ENCODE peak calls at places on chromosomes 2 and 18, in nine cellular contexts. S is BJ, E is glutamatergic neuron, G is uterus, K is H9, V is heart left ventricle, F is cardiac fibroblast, M is H1, T is fibroblast of lung. Q is an unnamed sample.

GRCh38 chr2:46194856-46195255 is 102.4 kb upstream of the EPAS1 start:
- DNase-seq in S (no peak), G (no peak), M (no peak), T (no peak), K (no peak), F (no peak), E (no peak), V (no peak), Q (no peak)

GRCh38 chr2:32960647-32961403 is 14.1 kb downstream of the LTBP1 start:
- DNase-seq in K (no peak), M (no peak), E (no peak), T (no peak), G (no peak), F (no peak), S (no peak), V (no peak), Q (no peak)

GRCh38 chr2:181250691-181251090 is 206.5 kb upstream of the ITGA4 start:
- DNase-seq in M (no peak), E (no peak), T (peak), S (no peak), K (no peak), V (no peak), F (peak), G (no peak), Q (no peak)

GRCh38 chr2:102103284-102103683 is 39.3 kb upstream of the IL1R1 start:
- DNase-seq in E (no peak), M (no peak), G (no peak), F (no peak), K (peak), T (no peak), S (no peak), V (no peak), Q (no peak)

GRCh38 chr2:168913171-168913484 is 12.0 kb downstream of the G6PC2 start:
- DNase-seq in F (no peak), K (no peak), T (no peak), V (no peak), S (no peak), E (no peak), M (no peak), G (no peak), Q (no peak)

GRCh38 chr2:43455735-43456642 is 139.8 kb downstream of the THADA start:
- DNase-seq in S (no peak), M (no peak), V (no peak), T (peak), F (peak), K (no peak), E (no peak), G (no peak), Q (no peak)

GRCh38 chr18:70288851-70289328 is at the start of gene SOCS6:
- DNase-seq in S (no peak), K (peak), V (peak), E (peak), M (no peak), G (peak), F (peak), T (peak), Q (peak)

GRCh38 chr18:8397034-8397433 is 212.2 kb upstream of the RAB12 start:
- DNase-seq in S (no peak), F (no peak), K (no peak), T (no peak), G (no peak), M (no peak), E (no peak), V (no peak), Q (no peak)

GRCh38 chr2:56522605-56523089 is 338.9 kb downstream of the CCDC85A start:
- DNase-seq in K (no peak), M (no peak), G (no peak), E (peak), S (no peak), T (peak), V (peak), F (peak), Q (no peak)

GRCh38 chr2:223580951-223581350 is 21.2 kb downstream of the SCG2 start:
- DNase-seq in T (peak), G (no peak), M (no peak), K (no peak), S (no peak), E (no peak), F (peak), V (no peak), Q (no peak)

GRCh38 chr2:162926907-162927306 is 88.3 kb upstream of the KCNH7 start:
- DNase-seq in G (no peak), M (no peak), E (no peak), S (no peak), F (peak), V (no peak), T (no peak), K (no peak), Q (no peak)

GRCh38 chr2:239264838-239265651 is 135.8 kb downstream of the HDAC4 start:
- DNase-seq in V (peak), G (no peak), F (peak), K (no peak), S (no peak), T (peak), E (no peak), M (no peak), Q (no peak)

GRCh38 chr18:22223263-22223960 is 54.0 kb downstream of the GATA6 start:
- DNase-seq in E (no peak), K (peak), T (peak), F (peak), M (peak), G (peak), S (peak), V (peak), Q (peak)

GRCh38 chr2:74564222-74564621 is 9.7 kb downstream of the DOK1 start:
- DNase-seq in S (no peak), T (no peak), G (no peak), K (no peak), E (no peak), M (no peak), V (no peak), F (peak), Q (no peak)

GRCh38 chr18:74197705-74198341 is 49.5 kb downstream of the TIMM21 start:
- DNase-seq in M (no peak), F (no peak), T (no peak), E (no peak), G (no peak), K (no peak), S (no peak), V (no peak), Q (no peak)

GRCh38 chr18:77622009-77622692 is 372.5 kb downstream of the GALR1 start:
- DNase-seq in G (no peak), E (no peak), T (no peak), S (no peak), V (no peak), F (no peak), M (no peak), K (no peak), Q (no peak)

GRCh38 chr2:71798266-71799012 is 345.1 kb downstream of the DYSF start:
- DNase-seq in V (no peak), T (peak), F (peak), G (no peak), S (no peak), E (peak), K (peak), M (peak), Q (peak)

GRCh38 chr2:12718662-12719399 is 2.1 kb downstream of the TRIB2 start:
- DNase-seq in F (peak), T (peak), G (no peak), K (peak), V (no peak), E (no peak), S (no peak), M (no peak), Q (no peak)

GRCh38 chr2:10591207-10591606 is 98.6 kb downstream of the NOL10 start:
- DNase-seq in E (no peak), T (peak), S (no peak), K (no peak), M (no peak), G (no peak), V (no peak), F (peak), Q (no peak)

GRCh38 chr2:121662651-121663050 is 13.4 kb upstream of the CLASP1 start:
- DNase-seq in M (no peak), T (no peak), V (no peak), F (no peak), E (no peak), K (no peak), G (no peak), S (no peak), Q (no peak)

GRCh38 chr2:222915092-222915957 is 54.5 kb downstream of the ACSL3 start:
- DNase-seq in M (no peak), S (no peak), T (peak), E (no peak), K (no peak), F (peak), G (no peak), V (no peak), Q (no peak)

GRCh38 chr2:220279840-220280239 is 652.4 kb downstream of the SLC4A3 start:
- DNase-seq in S (peak), M (no peak), K (no peak), F (peak), V (no peak), G (no peak), T (no peak), E (no peak), Q (no peak)

GRCh38 chr18:456361-456821 is 44.1 kb downstream of the COLEC12 start:
- DNase-seq in E (no peak), F (peak), S (no peak), G (peak), V (peak), K (no peak), M (no peak), T (peak), Q (no peak)

GRCh38 chr2:238487134-238487533 is 60.4 kb downstream of the ASB1 start:
- DNase-seq in V (no peak), M (no peak), G (no peak), T (no peak), S (no peak), E (no peak), K (no peak), F (no peak), Q (no peak)

GRCh38 chr18:3869848-3870247 is 419.9 kb downstream of the TGIF1 start:
- DNase-seq in M (no peak), F (peak), G (no peak), V (no peak), T (peak), E (no peak), K (no peak), S (peak), Q (no peak)

GRCh38 chr2:28447943-28448737 is 47.7 kb upstream of the PLB1 start:
- DNase-seq in S (peak), G (no peak), F (peak), K (no peak), V (no peak), T (peak), E (no peak), M (no peak), Q (no peak)

GRCh38 chr2:178496049-178496448 is 15.8 kb downstream of the PLEKHA3 start:
- DNase-seq in K (no peak), V (no peak), S (no peak), G (no peak), T (no peak), F (no peak), M (no peak), E (no peak), Q (no peak)

GRCh38 chr18:9446839-9447238 is 28.5 kb upstream of the RALBP1 start:
- DNase-seq in G (no peak), T (no peak), E (no peak), K (no peak), S (no peak), F (no peak), M (no peak), V (no peak), Q (no peak)

GRCh38 chr2:207126724-207127314 is 38.9 kb downstream of the KLF7 start:
- DNase-seq in M (no peak), E (no peak), K (no peak), T (peak), V (no peak), F (peak), G (no peak), S (no peak), Q (no peak)

GRCh38 chr2:8575011-8575750 is 106.7 kb upstream of the ID2 start:
- DNase-seq in M (no peak), K (peak), T (no peak), F (no peak), S (no peak), E (no peak), V (no peak), G (no peak), Q (no peak)

GRCh38 chr2:96509114-96509846 is 4.1 kb upstream of the NEURL3 start:
- DNase-seq in M (peak), E (peak), F (peak), S (peak), T (peak), K (peak), V (peak), G (peak), Q (peak)

GRCh38 chr18:10379511-10379910 is 74.9 kb upstream of the APCDD1 start:
- DNase-seq in T (no peak), G (no peak), V (no peak), F (no peak), K (no peak), M (no peak), E (no peak), S (peak), Q (no peak)

GRCh38 chr18:23238152-23238531 is 102.9 kb downstream of the CABLES1 start:
- DNase-seq in G (peak), K (no peak), S (no peak), T (peak), V (peak), M (no peak), E (no peak), F (peak), Q (no peak)

GRCh38 chr2:37471994-37472393 is 127.6 kb downstream of the QPCT start:
- DNase-seq in K (no peak), V (no peak), F (peak), S (peak), M (no peak), T (peak), G (no peak), E (no peak), Q (no peak)

GRCh38 chr2:62266433-62267038 is 70.6 kb downstream of the B3GNT2 start:
- DNase-seq in K (peak), G (no peak), M (peak), F (peak), E (no peak), S (peak), V (no peak), T (peak), Q (no peak)

GRCh38 chr2:202135111-202135874 is 62.2 kb downstream of the KIAA2012 start:
- DNase-seq in S (peak), V (peak), M (no peak), E (no peak), F (peak), G (peak), T (peak), K (no peak), Q (peak)

GRCh38 chr2:170086117-170086688 is 91.7 kb upstream of the MYO3B start:
- DNase-seq in F (no peak), M (no peak), T (no peak), V (no peak), S (no peak), K (no peak), E (no peak), G (no peak), Q (no peak)

GRCh38 chr2:186594001-186594722 is 4.3 kb downstream of the ITGAV start:
- DNase-seq in G (no peak), V (no peak), S (no peak), E (no peak), F (no peak), K (no peak), T (no peak), M (no peak), Q (no peak)

GRCh38 chr18:68121308-68121707 is 593.6 kb downstream of the TMX3 start:
- DNase-seq in K (no peak), S (no peak), G (no peak), V (no peak), E (no peak), T (peak), F (peak), M (no peak), Q (no peak)

GRCh38 chr18:11850821-11851155 is 425 bp upstream of the CHMP1B start:
- DNase-seq in T (peak), F (peak), G (no peak), M (no peak), K (no peak), V (no peak), S (peak), E (no peak), Q (no peak)

GRCh38 chr18:11849279-11849678 is 1.9 kb upstream of the CHMP1B start:
- DNase-seq in S (no peak), K (no peak), T (no peak), G (no peak), V (no peak), F (no peak), E (no peak), M (no peak), Q (no peak)

GRCh38 chr18:11852048-11852341 is 782 bp downstream of the CHMP1B start:
- DNase-seq in S (no peak), E (peak), V (no peak), K (no peak), G (no peak), F (no peak), T (no peak), M (no peak), Q (no peak)

GRCh38 chr18:11851156-11852047 is at the start of gene CHMP1B:
- DNase-seq in G (peak), T (peak), E (peak), K (peak), F (peak), M (peak), S (peak), V (peak), Q (peak)

GRCh38 chr18:11849845-11850747 is 1.1 kb upstream of the CHMP1B start:
- DNase-seq in T (peak), G (peak), E (peak), V (peak), S (peak), K (no peak), F (peak), M (no peak), Q (peak)
- TF ChIP-seq CTCF in T (no peak), G (no peak), E (no peak), V (no peak), S (no peak), K (no peak), F (no peak), M (no peak), Q (no peak)

GRCh38 chr18:61334491-61334850 is 1.2 kb downstream of the CDH20 start:
- DNase-seq in T (peak), F (peak), E (peak), K (peak), M (no peak), V (no peak), S (no peak), G (no peak), Q (no peak)

GRCh38 chr18:61333271-61333745 is at the start of gene CDH20:
- DNase-seq in S (no peak), F (no peak), K (peak), M (no peak), G (no peak), E (peak), V (no peak), T (no peak), Q (no peak)

GRCh38 chr18:61334951-61335736 is 1.9 kb downstream of the CDH20 start:
- DNase-seq in E (no peak), M (no peak), G (no peak), F (no peak), T (no peak), V (no peak), K (no peak), S (no peak), Q (no peak)

GRCh38 chr18:61335737-61336555 is 2.7 kb downstream of the CDH20 start:
- DNase-seq in T (no peak), S (no peak), F (no peak), E (no peak), M (no peak), K (no peak), V (no peak), G (no peak), Q (no peak)

DNA sequence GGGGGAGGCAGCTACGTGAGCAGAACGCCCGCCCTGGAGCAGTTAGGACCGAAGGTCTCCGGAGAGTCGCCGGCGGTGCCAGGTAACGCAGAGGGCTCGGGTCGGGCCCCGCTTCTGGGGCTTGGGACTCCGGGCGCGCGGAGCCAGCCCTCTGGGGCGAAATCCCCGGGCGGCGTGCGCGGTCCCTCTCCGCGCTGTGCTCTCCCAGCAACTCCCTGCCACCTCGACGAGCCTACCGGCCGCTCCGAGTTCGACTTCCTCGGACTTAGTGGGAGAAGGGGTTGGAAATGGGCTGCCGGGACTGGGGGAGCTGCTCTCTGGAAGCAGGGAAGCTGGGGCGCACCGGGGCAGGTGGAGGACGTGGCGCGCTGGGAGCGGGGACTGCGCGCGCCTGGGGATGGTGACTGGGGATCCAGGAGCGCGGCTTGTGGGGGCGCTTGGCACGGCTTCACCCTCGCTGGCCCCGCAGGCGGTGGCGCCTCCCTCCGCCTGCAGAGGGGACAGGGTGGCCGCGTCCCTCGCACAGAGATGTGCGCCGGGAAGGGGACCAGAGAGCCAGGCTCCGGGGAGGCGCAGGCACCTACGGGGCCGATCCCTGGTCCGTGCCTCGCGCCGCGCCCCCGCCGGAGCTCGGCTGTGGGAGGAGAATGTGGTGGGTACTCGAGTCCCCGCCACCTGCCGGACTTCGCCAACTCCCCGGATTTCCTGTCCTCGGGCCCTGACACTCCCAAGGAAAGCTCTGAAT is 688 bp downstream of the CDH20 start:
- DNase-seq in F (peak), K (peak), V (peak), M (no peak), G (no peak), E (peak), S (no peak), T (peak), Q (no peak)
- TF ChIP-seq CTCF in F (no peak), K (peak), V (no peak), M (no peak), G (no peak), E (no peak), S (no peak), T (no peak), Q (no peak)

GRCh38 chr2:118764855-118765254 is 82.6 kb downstream of the EN1 start:
- DNase-seq in E (no peak), K (no peak), G (no peak), V (no peak), S (no peak), F (no peak), T (no peak), M (no peak), Q (no peak)

GRCh38 chr2:118761791-118762190 is 85.7 kb downstream of the EN1 start:
- DNase-seq in F (no peak), V (no peak), E (no peak), G (no peak), T (no peak), S (no peak), M (no peak), K (no peak), Q (no peak)

GRCh38 chr2:118763797-118764196 is 83.7 kb downstream of the EN1 start:
- DNase-seq in G (no peak), T (peak), M (peak), K (peak), S (no peak), V (no peak), F (peak), E (no peak), Q (no peak)
- TF ChIP-seq CTCF in G (no peak), T (peak), M (peak), K (peak), S (peak), V (no peak), F (peak), E (peak), Q (peak)

DNA sequence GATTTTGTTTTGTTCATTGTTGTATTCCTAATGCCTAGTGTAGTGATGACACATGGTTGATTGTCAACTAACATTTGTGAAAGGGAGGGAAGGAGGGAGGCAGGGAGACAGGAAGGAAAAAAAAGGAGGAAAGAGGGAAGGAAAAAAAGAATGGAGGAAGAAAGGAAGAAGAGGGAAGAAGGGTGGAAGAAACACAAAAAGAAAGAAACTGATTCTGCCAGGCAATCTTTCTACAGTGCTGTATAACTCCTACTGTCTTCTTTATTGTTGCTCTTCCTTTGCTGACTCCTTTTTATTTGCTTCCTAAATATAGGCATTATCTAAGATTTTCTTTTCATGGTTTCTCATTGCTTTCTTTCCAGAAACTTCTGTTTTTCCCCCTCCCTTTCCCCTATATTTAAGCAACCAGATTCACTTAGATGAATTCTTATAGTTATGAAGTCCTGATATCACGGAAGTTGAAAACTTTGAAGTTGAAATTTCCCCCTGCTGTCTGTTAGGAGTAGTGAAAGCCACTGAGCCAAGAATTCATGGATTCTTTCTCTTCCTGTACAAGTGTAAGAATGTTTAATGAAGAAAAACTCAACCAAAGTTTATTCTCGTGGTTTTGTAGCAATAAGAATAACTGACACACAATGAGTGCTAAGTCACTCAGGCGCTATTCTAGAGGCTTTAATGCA is 305.1 kb upstream of the FSHR start:
- DNase-seq in M (no peak), G (no peak), T (no peak), E (no peak), F (no peak), S (no peak), K (no peak), V (no peak), Q (no peak)
- TF ChIP-seq CTCF in M (no peak), G (no peak), T (no peak), E (no peak), F (peak), S (no peak), K (peak), V (no peak), Q (peak)

GRCh38 chr2:107648781-107649413 is 177.8 kb upstream of the RGPD4 start:
- DNase-seq in S (no peak), M (peak), T (no peak), F (no peak), K (peak), G (no peak), V (no peak), E (no peak), Q (no peak)
- TF ChIP-seq CTCF in S (no peak), M (peak), T (no peak), F (no peak), K (peak), G (no peak), V (no peak), E (no peak), Q (no peak)

Q was measured in Caco-2.